ENCODE peak calls at places on chromosomes 7 and 10, in seven cellular contexts. E is GM12878; T is adrenal gland; U is DND-41; M is IMR-90; N is adipocyte; L is effector memory CD4-positive, alpha-beta T cell. A is an unnamed sample. For H3K4me1 and H3K36me3, the result is how much of the 10 kb centered on the place peaks cover.

GRCh38 chr10:113732966-113733365 is 18.5 kb upstream of the PLEKHS1 start:
- DNase-seq in L (no peak), E (no peak), T (no peak), N (no peak), M (no peak), U (no peak), A (no peak)

GRCh38 chr7:87152897-87153641 is 816 bp downstream of the DMTF1 start:
- DNase-seq in E (no peak), L (peak), M (peak), U (peak), T (peak), N (peak), A (peak)

GRCh38 chr7:157932498-157933218 is 595.9 kb downstream of the DNAJB6 start:
- DNase-seq in T (no peak), M (no peak), U (no peak), L (no peak), E (no peak), N (no peak), A (no peak)

GRCh38 chr10:21399392-21400015 is 126.0 kb downstream of the SKIDA1 start:
- DNase-seq in T (no peak), N (peak), U (no peak), L (no peak), E (no peak), M (peak), A (no peak)

GRCh38 chr10:43287056-43288007 is 20.5 kb upstream of the RASGEF1A start:
- DNase-seq in L (peak), N (no peak), U (peak), M (no peak), T (no peak), E (peak), A (peak)

GRCh38 chr7:66426996-66427395 is 201.7 kb upstream of the KCTD7 start:
- DNase-seq in M (no peak), E (no peak), N (no peak), T (no peak), L (no peak), U (no peak), A (no peak)

GRCh38 chr7:154242709-154243108 is 190.5 kb downstream of the DPP6 start:
- DNase-seq in L (no peak), M (no peak), T (no peak), N (no peak), E (no peak), U (no peak), A (no peak)

GRCh38 chr10:14036233-14036632 is 294.5 kb downstream of the FRMD4A start:
- DNase-seq in U (no peak), M (no peak), L (no peak), N (no peak), T (no peak), E (no peak), A (no peak)

GRCh38 chr10:118595598-118596425 is at the start of gene PRLHR:
- DNase-seq in T (peak), M (peak), N (peak), U (peak), L (no peak), E (no peak), A (no peak)

GRCh38 chr10:21517983-21518628 is 7.4 kb downstream of the SKIDA1 start:
- DNase-seq in N (peak), T (no peak), U (no peak), L (no peak), M (peak), E (no peak), A (peak)

GRCh38 chr7:6242561-6242960 is 29.9 kb downstream of the CYTH3 start:
- DNase-seq in M (peak), U (no peak), T (no peak), L (no peak), E (no peak), N (no peak), A (no peak)

GRCh38 chr10:63518690-63519288 is 2.4 kb upstream of the REEP3 start:
- DNase-seq in E (no peak), N (no peak), T (no peak), L (no peak), M (no peak), U (no peak), A (no peak)

GRCh38 chr10:89627863-89628262 is 17.2 kb downstream of the PANK1 start:
- DNase-seq in U (no peak), M (no peak), N (no peak), T (no peak), E (no peak), L (no peak), A (no peak)

DNA sequence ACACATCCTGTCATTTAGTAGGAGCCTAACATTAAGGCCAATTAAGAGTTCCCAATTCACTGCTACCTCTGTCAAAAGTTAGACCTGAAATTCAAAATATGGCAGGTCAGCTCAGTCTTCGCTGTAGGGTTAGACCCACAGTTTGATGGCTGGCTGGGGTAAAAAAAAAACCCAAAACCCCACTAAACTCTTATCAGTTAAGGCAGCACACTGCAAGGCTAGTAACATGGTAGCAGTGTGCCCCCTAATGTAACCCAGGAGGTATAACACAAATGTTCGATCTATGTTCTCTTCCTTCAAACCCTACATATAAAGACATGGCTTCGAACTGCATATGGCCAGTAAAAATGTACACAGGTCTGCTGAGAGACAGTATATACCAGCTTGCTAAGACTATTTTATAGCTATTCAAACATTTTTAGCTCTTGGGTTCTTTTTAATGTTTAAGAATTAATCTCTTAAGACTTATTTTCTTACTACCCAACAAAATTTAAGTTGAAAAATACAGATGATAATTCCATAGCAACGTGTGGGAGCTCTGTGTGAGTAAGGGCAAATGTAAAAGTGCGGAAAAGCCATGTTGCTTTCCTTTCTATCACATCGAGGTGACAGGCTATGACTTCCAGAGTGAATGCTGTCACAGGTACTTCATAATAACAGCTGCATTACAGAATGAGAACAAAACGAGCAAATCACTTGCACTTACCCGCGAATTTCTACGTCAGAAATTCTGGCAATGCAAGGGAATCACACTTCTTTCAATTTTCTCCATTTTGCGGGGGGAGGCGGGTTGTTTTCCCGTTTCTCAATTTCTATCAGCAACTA is 168.4 kb upstream of the IMMP2L start:
- DNase-seq in U (peak), M (peak), N (peak), T (no peak), E (no peak), L (no peak), A (peak)
- H3K4me1 ChIP-seq in U (under half), M (under half), N (under half), T (under half), E (under half), L (under half), A (under half)

GRCh38 chr7:101996876-101997275 is 179.4 kb downstream of the CUX1 start:
- DNase-seq in L (no peak), N (no peak), T (no peak), M (no peak), U (no peak), E (no peak), A (no peak)
- H3K36me3 ChIP-seq in L (under half), N (under half), T (under half), M (under half), U (under half), E (under half), A (under half)

GRCh38 chr7:151082151-151083070 is 882 bp downstream of the TMUB1 start:
- DNase-seq in T (peak), U (no peak), E (no peak), L (no peak), N (no peak), M (no peak), A (no peak)
- H3K4me1 ChIP-seq in T (under half), U (half or more), E (under half), L (under half), N (half or more), M (under half), A (half or more)

DNA sequence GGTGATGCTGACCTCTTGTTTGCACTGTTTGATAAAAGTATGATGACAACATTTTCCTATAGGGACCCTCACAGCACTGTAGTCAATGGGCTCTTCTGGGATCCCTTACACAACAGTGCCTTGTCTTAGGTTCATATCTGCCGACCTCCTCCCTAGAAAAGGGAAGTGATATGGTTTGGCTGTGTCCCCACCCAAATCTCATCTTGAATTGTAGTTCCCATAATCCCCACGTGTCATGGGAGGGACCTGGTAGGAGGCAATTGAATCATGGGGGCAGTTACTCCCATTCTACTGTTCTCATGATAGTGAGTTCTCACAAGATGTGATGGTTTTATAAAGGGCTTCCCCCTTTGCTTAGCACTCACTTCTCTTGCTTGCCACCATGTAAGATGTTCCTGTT is 23.1 kb downstream of the ZC3HAV1 start:
- DNase-seq in U (no peak), N (no peak), M (no peak), L (no peak), T (no peak), E (no peak), A (no peak)
- H3K36me3 ChIP-seq in U (half or more), N (half or more), M (under half), L (half or more), T (under half), E (under half), A (half or more)

DNA sequence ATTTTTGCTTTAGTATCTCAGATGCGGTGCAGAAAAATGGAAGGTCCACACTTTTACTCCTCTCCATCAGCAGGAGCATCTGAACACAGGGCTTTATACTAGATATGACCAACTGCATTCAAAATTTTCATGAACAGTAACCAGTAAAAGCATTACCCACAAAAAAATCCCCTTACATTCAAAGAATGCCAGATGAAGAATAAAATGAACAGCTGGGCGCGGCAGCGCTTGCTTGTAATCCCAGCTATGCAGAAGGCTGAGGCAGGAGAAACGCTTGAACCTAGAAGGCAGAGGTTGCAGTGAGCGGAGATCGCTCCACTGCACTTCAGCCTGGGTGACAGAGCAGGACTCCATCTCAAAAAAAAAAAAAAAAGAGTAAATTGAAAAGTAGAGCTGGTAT is 3.1 kb downstream of the SAR1A start:
- DNase-seq in L (no peak), E (no peak), U (no peak), M (no peak), N (no peak), T (no peak), A (no peak)
- H3K4me1 ChIP-seq in L (under half), E (under half), U (half or more), M (under half), N (half or more), T (under half), A (half or more)

GRCh38 chr7:105639677-105640493 is 58.6 kb upstream of the EFCAB10 start:
- DNase-seq in E (no peak), L (no peak), T (no peak), M (no peak), N (no peak), U (no peak), A (no peak)

GRCh38 chr7:105636982-105637381 is 55.7 kb upstream of the EFCAB10 start:
- DNase-seq in M (no peak), E (no peak), L (no peak), N (no peak), T (no peak), U (no peak), A (no peak)

GRCh38 chr7:105638942-105639495 is 57.7 kb upstream of the EFCAB10 start:
- DNase-seq in N (no peak), M (no peak), L (no peak), U (no peak), T (no peak), E (no peak), A (no peak)

GRCh38 chr7:105638324-105638723 is 57.0 kb upstream of the EFCAB10 start:
- DNase-seq in L (no peak), U (no peak), E (no peak), N (no peak), T (no peak), M (no peak), A (no peak)

DNA sequence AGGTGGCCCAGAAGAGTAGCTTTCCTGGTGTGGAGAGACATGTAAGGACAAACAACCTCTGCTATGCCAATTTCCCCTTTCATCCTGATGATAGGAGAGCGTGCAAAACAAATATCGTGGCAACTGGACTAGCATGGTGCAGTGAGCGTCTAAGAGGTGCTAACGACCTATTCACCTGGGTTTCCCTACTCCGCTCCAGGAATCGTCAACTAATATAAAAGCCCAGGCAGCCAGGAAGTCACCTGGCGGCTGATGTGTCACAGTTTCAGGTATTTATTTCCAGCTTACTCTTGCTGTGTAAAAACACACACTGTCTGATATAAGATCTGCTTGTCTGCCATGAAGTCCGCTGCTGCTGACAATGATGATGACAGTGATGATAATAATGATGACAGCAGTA is 56.5 kb upstream of the EFCAB10 start:
- DNase-seq in N (no peak), L (no peak), T (no peak), E (no peak), U (no peak), M (no peak), A (no peak)
- H3K36me3 ChIP-seq in N (under half), L (half or more), T (under half), E (under half), U (half or more), M (under half), A (half or more)

GRCh38 chr7:134811798-134812197 is 32.4 kb downstream of the CALD1 start:
- DNase-seq in T (no peak), U (no peak), L (no peak), N (peak), E (no peak), M (peak), A (no peak)

GRCh38 chr7:134804854-134805253 is 25.4 kb downstream of the CALD1 start:
- DNase-seq in L (no peak), M (peak), U (no peak), T (no peak), E (no peak), N (no peak), A (no peak)

GRCh38 chr7:134806197-134806596 is 26.8 kb downstream of the CALD1 start:
- DNase-seq in L (no peak), T (no peak), U (no peak), N (no peak), M (no peak), E (no peak), A (no peak)

GRCh38 chr7:134813668-134814067 is 34.2 kb downstream of the CALD1 start:
- DNase-seq in L (no peak), N (no peak), U (no peak), E (no peak), M (peak), T (no peak), A (no peak)

GRCh38 chr7:134809611-134810010 is 30.2 kb downstream of the CALD1 start:
- DNase-seq in N (no peak), M (no peak), L (no peak), U (no peak), E (no peak), T (no peak), A (no peak)
- H3K4me1 ChIP-seq in N (half or more), M (under half), L (under half), U (under half), E (under half), T (under half), A (under half)

GRCh38 chr7:55142919-55143600 is 124.2 kb downstream of the EGFR start:
- DNase-seq in L (no peak), T (no peak), E (no peak), N (no peak), M (no peak), U (no peak), A (no peak)
- H3K36me3 ChIP-seq in L (under half), T (under half), E (under half), N (half or more), M (under half), U (under half), A (under half)

GRCh38 chr10:110411047-110411410 is 86.7 kb upstream of the DUSP5 start:
- DNase-seq in M (peak), U (no peak), E (no peak), T (no peak), L (no peak), N (peak), A (no peak)
- H3K4me1 ChIP-seq in M (under half), U (under half), E (half or more), T (under half), L (under half), N (half or more), A (under half)

A was measured in CD4-positive, CD25-positive, alpha-beta regulatory T cell.